ENCODE peak calls at places on chromosomes 4 and X, in six cellular contexts. R is K562, M is stomach, H is ovary, G is HepG2, A is esophagus muscularis mucosa. L is an unnamed sample. For H3K4me1, the result is how much of the 10 kb centered on the place peaks cover.

GRCh38 chrX:68686684-68687045 is 39.2 kb downstream of the STARD8 start:
- DNase-seq in M (no peak), R (peak), H (peak), G (no peak), A (peak), L (peak)

GRCh38 chrX:2974946-2975345 is 31.4 kb upstream of the ARSH start:
- DNase-seq in H (no peak), G (no peak), M (no peak), A (no peak), R (no peak), L (no peak)

GRCh38 chrX:114675365-114675764 is 91.5 kb downstream of the HTR2C start:
- DNase-seq in M (no peak), R (no peak), H (no peak), G (no peak), A (no peak), L (no peak)

GRCh38 chrX:72269671-72270251 is 7.3 kb downstream of the RPS4X start:
- DNase-seq in R (no peak), A (no peak), M (no peak), H (no peak), G (no peak), L (no peak)

GRCh38 chr4:22668301-22668700 is 24.4 kb upstream of the GBA3 start:
- DNase-seq in G (no peak), M (no peak), H (no peak), A (no peak), R (no peak), L (no peak)

GRCh38 chrX:27890611-27891010 is 82.8 kb downstream of the MAGEB10 start:
- DNase-seq in A (no peak), H (no peak), R (no peak), G (no peak), M (no peak), L (no peak)

GRCh38 chr4:60744767-60745166 is 455.4 kb upstream of the ADGRL3 start:
- DNase-seq in R (no peak), G (no peak), M (no peak), H (no peak), A (no peak), L (no peak)

GRCh38 chrX:34382416-34382815 is 250.3 kb upstream of the FAM47A start:
- DNase-seq in H (no peak), M (no peak), G (no peak), A (no peak), R (no peak), L (no peak)

GRCh38 chr4:76670631-76671030 is 227.3 kb downstream of the SOWAHB start:
- DNase-seq in H (no peak), R (no peak), G (no peak), M (no peak), A (no peak), L (no peak)

GRCh38 chrX:108139303-108139702 is 47.7 kb downstream of the ATG4A start:
- DNase-seq in R (peak), M (no peak), G (no peak), A (no peak), H (no peak), L (no peak)

GRCh38 chrX:47650164-47651042 is at the start of gene ELK1:
- DNase-seq in R (peak), G (peak), H (peak), A (peak), M (peak), L (peak)

GRCh38 chr4:140047017-140047640 is 106.9 kb downstream of the MAML3 start:
- DNase-seq in R (no peak), M (peak), A (no peak), G (no peak), H (no peak), L (no peak)

GRCh38 chr4:140048419-140049022 is 105.5 kb downstream of the MAML3 start:
- DNase-seq in G (no peak), M (no peak), A (no peak), R (no peak), H (no peak), L (no peak)

GRCh38 chr4:140046573-140046972 is 107.4 kb downstream of the MAML3 start:
- DNase-seq in G (no peak), H (no peak), R (no peak), M (no peak), A (no peak), L (no peak)

GRCh38 chr4:140049024-140049923 is 104.7 kb downstream of the MAML3 start:
- DNase-seq in G (peak), M (peak), H (peak), R (no peak), A (no peak), L (no peak)

DNA sequence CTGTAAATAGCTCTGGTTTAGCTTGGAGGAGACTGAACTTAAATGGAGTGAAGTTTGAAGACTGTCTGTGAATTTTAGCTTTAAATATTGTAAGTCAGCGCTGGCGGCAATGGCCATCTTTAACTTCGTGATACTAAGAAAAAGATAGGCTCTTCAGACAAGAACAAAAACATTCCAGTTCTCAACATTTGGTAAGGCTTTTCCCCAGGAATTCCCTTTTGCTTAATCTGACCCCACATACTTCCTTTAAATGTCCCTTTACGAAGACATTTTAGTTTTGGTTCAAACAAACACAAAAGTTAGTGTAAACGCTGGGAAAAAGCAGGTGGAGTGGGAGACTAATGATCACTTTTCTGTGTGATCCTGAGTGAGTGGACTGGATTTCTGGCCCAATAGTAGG is 106.2 kb downstream of the MAML3 start:
- DNase-seq in A (no peak), M (no peak), H (no peak), R (no peak), G (no peak), L (no peak)
- H3K4me1 ChIP-seq in A (half or more), M (under half), H (under half), R (under half), G (under half), L (under half)

GRCh38 chr4:62640296-62640695 is 1440.2 kb downstream of the ADGRL3 start:
- DNase-seq in R (no peak), H (no peak), G (no peak), A (no peak), M (no peak), L (no peak)

GRCh38 chr4:62644372-62644771 is 1444.2 kb downstream of the ADGRL3 start:
- DNase-seq in M (no peak), H (no peak), A (no peak), G (peak), R (no peak), L (no peak)
- TF ChIP-seq EP300 in M (no peak), H (no peak), A (no peak), G (no peak), R (no peak), L (no peak)

DNA sequence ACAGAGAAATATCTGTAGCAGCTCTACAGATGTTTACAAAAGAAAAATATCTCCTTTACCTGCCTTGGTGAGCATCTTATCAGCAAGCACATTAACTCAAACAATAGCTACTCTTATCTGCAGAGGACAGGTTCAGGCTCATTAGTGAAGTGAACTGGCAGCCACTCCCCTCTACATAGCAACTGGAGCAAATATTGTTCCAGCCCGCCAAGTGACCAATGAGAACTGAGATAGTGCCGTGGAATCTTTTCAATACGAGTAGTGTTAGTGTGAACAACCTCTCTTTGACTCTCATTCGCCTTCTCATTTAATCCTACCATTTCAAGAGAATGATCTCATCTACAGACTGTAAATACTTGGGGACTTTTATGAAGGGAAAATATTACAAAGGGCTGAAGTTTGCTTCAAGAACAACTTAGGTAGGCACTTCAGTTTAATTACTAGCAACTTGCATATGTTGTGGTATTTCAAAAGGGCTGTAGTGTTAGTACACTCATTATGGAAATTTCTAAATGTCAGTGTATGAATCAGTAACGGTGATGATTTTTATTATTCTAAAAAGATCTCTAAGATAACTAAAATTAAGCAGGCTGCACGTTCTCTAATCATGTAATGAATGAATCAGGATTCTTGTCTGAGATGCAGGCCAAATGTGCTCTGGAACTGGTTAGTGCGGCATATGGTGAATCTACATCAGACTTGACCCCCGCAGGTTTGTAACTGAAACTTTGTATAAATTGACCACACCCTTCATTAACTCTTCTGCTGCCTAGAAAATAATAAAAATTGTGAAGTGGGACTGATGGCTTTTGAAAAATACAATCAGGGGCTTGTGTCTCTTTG is 72.4 kb downstream of the PALLD start:
- DNase-seq in M (peak), A (no peak), R (peak), G (peak), H (no peak), L (no peak)
- H3K4me1 ChIP-seq in M (under half), A (under half), R (under half), G (under half), H (under half), L (under half)

DNA sequence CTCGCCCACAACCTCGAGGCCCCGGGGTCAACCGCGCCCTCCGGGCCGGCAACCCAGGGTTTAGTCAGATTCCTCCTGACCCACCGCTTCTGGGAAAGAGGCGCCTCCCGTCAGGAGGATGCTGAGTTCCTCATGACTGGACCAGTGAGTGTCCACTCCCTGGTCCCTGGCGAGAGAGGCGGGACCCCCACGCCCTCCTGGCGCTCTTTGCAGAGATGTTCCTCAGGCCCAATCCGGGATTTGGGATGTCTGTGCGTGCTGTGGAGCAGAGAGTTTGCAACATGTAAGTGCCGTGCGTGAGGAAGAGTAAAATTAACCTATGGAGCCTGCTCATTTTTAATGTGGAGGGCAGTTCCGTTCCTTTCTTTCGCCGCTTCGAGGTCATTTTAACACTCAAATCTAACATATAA is 822 bp upstream of the UGDH start:
- DNase-seq in A (peak), H (no peak), G (no peak), M (no peak), R (no peak), L (peak)
- TF ChIP-seq EP300 in A (no peak), H (peak), G (no peak), M (no peak), R (no peak), L (no peak)

GRCh38 chr4:87077834-87078585 is 142.4 kb downstream of the KLHL8 start:
- DNase-seq in G (no peak), R (no peak), H (no peak), A (no peak), M (no peak), L (no peak)

GRCh38 chr4:87076690-87077358 is 142.0 kb downstream of the AFF1 start:
- DNase-seq in R (no peak), M (no peak), H (no peak), A (no peak), G (no peak), L (no peak)

GRCh38 chr4:87073570-87074470 is 139.0 kb downstream of the AFF1 start:
- DNase-seq in H (no peak), A (no peak), G (no peak), M (no peak), R (no peak), L (no peak)

GRCh38 chr4:87073187-87073569 is 138.4 kb downstream of the AFF1 start:
- DNase-seq in H (no peak), M (no peak), G (peak), R (no peak), A (no peak), L (no peak)

GRCh38 chr4:87075876-87076275 is 141.1 kb downstream of the AFF1 start:
- DNase-seq in G (no peak), H (no peak), M (no peak), R (no peak), A (no peak), L (no peak)
- H3K4me1 ChIP-seq in G (under half), H (under half), M (half or more), R (under half), A (half or more), L (under half)

DNA sequence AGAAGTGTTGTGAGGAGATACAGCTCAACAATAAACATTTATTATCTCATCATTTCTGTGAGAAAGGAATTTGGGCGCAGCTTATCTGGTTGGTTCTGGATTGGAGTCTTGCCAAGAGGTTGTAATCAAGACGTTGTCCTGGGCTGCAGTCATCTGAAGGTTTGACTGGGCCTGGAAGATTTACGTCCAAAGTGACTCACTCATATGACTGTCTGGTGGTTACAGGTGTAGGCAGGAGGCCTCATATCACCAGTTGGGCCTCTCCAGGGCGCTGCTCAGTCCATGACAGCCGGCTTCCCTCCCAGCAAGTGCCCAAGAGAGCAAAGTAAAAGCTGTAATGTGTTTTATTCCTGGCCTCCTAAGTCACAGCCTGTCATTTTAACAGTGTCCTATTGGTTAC is 106.3 kb downstream of the USP46 start:
- DNase-seq in A (no peak), G (no peak), M (no peak), R (no peak), H (no peak), L (no peak)
- TF ChIP-seq EP300 in A (no peak), G (no peak), M (no peak), R (no peak), H (no peak), L (no peak)

GRCh38 chrX:153741446-153741845 is 16.8 kb downstream of the ABCD1 start:
- DNase-seq in R (no peak), G (no peak), M (no peak), H (no peak), A (no peak), L (no peak)
- H3K4me1 ChIP-seq in R (under half), G (under half), M (under half), H (under half), A (under half), L (under half)

DNA sequence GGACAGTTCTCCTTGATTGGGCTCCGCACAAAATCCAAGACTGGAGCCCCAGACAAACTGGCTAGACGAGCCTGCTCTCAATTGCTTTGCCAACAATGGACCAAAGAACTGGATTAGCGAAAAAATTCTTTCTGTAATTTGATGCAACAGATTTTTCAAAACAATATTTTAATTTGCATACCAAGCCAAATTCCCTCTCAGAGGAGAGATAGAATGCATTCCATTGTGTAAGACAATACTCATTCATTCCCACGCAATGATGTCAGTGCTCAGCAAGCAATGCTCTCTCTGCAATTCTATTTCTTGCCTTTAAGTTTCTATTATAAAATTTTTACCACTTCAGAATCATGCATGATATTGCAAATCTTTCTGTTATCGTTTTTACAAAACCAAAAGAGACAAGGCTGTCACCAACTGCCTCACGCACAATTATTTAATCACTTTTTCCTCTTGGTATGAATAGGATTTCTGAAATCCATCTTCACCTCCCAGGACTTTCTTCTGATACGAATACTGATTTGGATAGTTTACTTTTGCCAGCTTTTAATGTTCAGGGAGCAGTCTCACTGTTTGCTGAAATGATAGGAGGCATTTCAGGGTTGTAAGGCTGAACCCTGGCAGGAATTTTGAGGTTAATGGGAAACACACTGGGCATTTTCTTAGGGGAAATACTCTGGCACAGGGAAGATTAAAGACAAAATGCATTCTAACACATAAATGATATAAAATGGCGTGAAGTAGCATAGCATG is 46.1 kb upstream of the HCCS start:
- DNase-seq in A (no peak), R (no peak), H (no peak), M (no peak), G (no peak), L (no peak)
- TF ChIP-seq EP300 in A (no peak), R (no peak), H (no peak), M (no peak), G (no peak), L (no peak)

DNA sequence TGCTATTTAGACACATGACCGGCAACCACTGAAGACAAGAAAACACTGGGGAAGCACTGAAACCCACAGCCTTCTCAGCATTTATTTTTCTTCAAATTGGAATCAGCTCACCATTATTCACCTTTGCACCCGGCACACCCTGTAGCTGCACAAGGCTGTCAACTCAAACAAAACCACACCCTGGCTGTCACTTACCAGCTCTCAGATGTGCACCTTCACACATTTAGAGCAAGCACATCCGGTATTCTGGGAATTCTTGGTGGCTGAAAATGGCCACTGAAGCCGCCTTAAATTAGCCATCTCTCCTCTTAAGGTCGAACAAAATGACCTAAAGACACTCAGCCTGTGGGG is 5.9 kb downstream of the ZFYVE28 start:
- DNase-seq in R (no peak), H (no peak), M (peak), G (no peak), A (no peak), L (no peak)
- H3K4me1 ChIP-seq in R (half or more), H (under half), M (under half), G (under half), A (under half), L (under half)

L was measured in tibial nerve.